ENCODE peak calls at places on chromosomes 4 and X, in ten cellular contexts. S is T follicular helper cell; T is WERI-Rb-1; K is fibroblast of the conjunctiva; P is A549; I is CD8-positive, alpha-beta T cell; V is NCI-H1436; N is astrocyte of the cerebellum; E is glomerular endothelial cell; O is neural progenitor cell. Y is an unnamed sample.

GRCh38 chr4:169626328-169627282 is 6.2 kb downstream of the CLCN3 start:
- DNase-seq in S (no peak), T (no peak), K (no peak), P (no peak), I (no peak), V (no peak), N (no peak), E (no peak), O (no peak), Y (no peak)

GRCh38 chrX:37314526-37314925 is 34.6 kb upstream of the PRRG1 start:
- DNase-seq in S (no peak), T (no peak), K (no peak), P (no peak), I (no peak), V (no peak), N (no peak), E (no peak), O (no peak), Y (no peak)

GRCh38 chr4:123696712-123697111 is 300.1 kb downstream of the SPRY1 start:
- DNase-seq in S (no peak), T (no peak), K (no peak), P (no peak), I (no peak), V (no peak), N (no peak), E (no peak), O (no peak), Y (no peak)

GRCh38 chrX:5051831-5052491 is 1176.7 kb downstream of the NLGN4X start:
- DNase-seq in S (no peak), T (no peak), K (peak), P (peak), I (no peak), V (no peak), N (peak), E (no peak), O (no peak), Y (peak)

GRCh38 chr4:3342182-3342854 is 49.5 kb downstream of the RGS12 start:
- DNase-seq in S (no peak), T (no peak), K (peak), P (peak), I (no peak), V (no peak), N (peak), E (no peak), O (no peak), Y (no peak)

GRCh38 chr4:153850525-153851280 is 61.8 kb upstream of the SFRP2 start:
- DNase-seq in S (no peak), T (peak), K (no peak), P (no peak), I (no peak), V (no peak), N (no peak), E (no peak), O (no peak), Y (no peak)

GRCh38 chr4:43987331-43987944 is 461.2 kb downstream of the KCTD8 start:
- DNase-seq in S (no peak), T (no peak), K (no peak), P (no peak), I (no peak), V (no peak), N (no peak), E (no peak), O (no peak), Y (no peak)

GRCh38 chr4:81166431-81166830 is 48.6 kb downstream of the PRKG2 start:
- DNase-seq in S (no peak), T (no peak), K (peak), P (no peak), I (no peak), V (no peak), N (peak), E (no peak), O (no peak), Y (no peak)

GRCh38 chrX:114930227-114930626 is 87.2 kb downstream of the IL13RA2 start:
- DNase-seq in S (no peak), T (no peak), K (no peak), P (no peak), I (no peak), V (no peak), N (no peak), E (no peak), O (no peak), Y (no peak)

GRCh38 chrX:150365051-150365952 is 2.2 kb downstream of the MAMLD1 start:
- DNase-seq in S (no peak), T (peak), K (peak), P (peak), I (peak), V (peak), N (no peak), E (no peak), O (peak), Y (peak)

GRCh38 chr4:8159522-8160232 is 1.1 kb upstream of the ABLIM2 start:
- DNase-seq in S (no peak), T (no peak), K (no peak), P (no peak), I (no peak), V (no peak), N (no peak), E (no peak), O (no peak), Y (no peak)

GRCh38 chr4:161714928-161715327 is 448.9 kb downstream of the FSTL5 start:
- DNase-seq in S (no peak), T (no peak), K (no peak), P (no peak), I (no peak), V (no peak), N (no peak), E (no peak), O (no peak), Y (no peak)

GRCh38 chr4:113186960-113187757 is 137.7 kb downstream of the ANK2 start:
- DNase-seq in S (no peak), T (no peak), K (no peak), P (no peak), I (no peak), V (no peak), N (no peak), E (no peak), O (no peak), Y (no peak)

GRCh38 chr4:128859887-128860774 is 50.6 kb downstream of the JADE1 start:
- DNase-seq in S (no peak), T (no peak), K (no peak), P (no peak), I (no peak), V (no peak), N (peak), E (no peak), O (peak), Y (no peak)

GRCh38 chr4:113447695-113448265 is 313.8 kb downstream of the CAMK2D start:
- DNase-seq in S (no peak), T (no peak), K (no peak), P (no peak), I (no peak), V (no peak), N (no peak), E (no peak), O (no peak), Y (no peak)

GRCh38 chrX:40945366-40945713 is 139.9 kb upstream of the USP9X start:
- DNase-seq in S (no peak), T (no peak), K (peak), P (peak), I (no peak), V (no peak), N (peak), E (no peak), O (no peak), Y (peak)

GRCh38 chr4:166913926-166914325 is 320.4 kb downstream of the SPOCK3 start:
- DNase-seq in S (no peak), T (no peak), K (no peak), P (no peak), I (no peak), V (no peak), N (no peak), E (no peak), O (no peak), Y (no peak)

GRCh38 chr4:15003441-15003890 is 1.2 kb downstream of the CPEB2 start:
- DNase-seq in S (peak), T (peak), K (no peak), P (no peak), I (no peak), V (no peak), N (no peak), E (no peak), O (peak), Y (peak)

GRCh38 chr4:1962980-1963379 is 45.8 kb downstream of the NELFA start:
- DNase-seq in S (no peak), T (no peak), K (no peak), P (no peak), I (no peak), V (no peak), N (no peak), E (no peak), O (no peak), Y (no peak)

GRCh38 chr4:152044341-152044740 is 283.5 kb upstream of the GATB start:
- DNase-seq in S (no peak), T (no peak), K (no peak), P (no peak), I (no peak), V (no peak), N (no peak), E (no peak), O (no peak), Y (no peak)

GRCh38 chr4:87251104-87251503 is 30.7 kb upstream of the KLHL8 start:
- DNase-seq in S (no peak), T (no peak), K (no peak), P (no peak), I (no peak), V (no peak), N (no peak), E (no peak), O (peak), Y (no peak)

GRCh38 chr4:6538586-6538985 is 36.4 kb upstream of the MAN2B2 start:
- DNase-seq in S (no peak), T (no peak), K (no peak), P (no peak), I (no peak), V (no peak), N (no peak), E (no peak), O (no peak), Y (no peak)

GRCh38 chr4:74111990-74112389 is 13.0 kb upstream of the CXCL2 start:
- DNase-seq in S (no peak), T (no peak), K (no peak), P (no peak), I (no peak), V (no peak), N (no peak), E (no peak), O (peak), Y (peak)

GRCh38 chr4:185529413-185529812 is 5.9 kb downstream of the PDLIM3 start:
- DNase-seq in S (no peak), T (no peak), K (no peak), P (no peak), I (no peak), V (no peak), N (no peak), E (no peak), O (no peak), Y (no peak)

GRCh38 chr4:102809190-102809589 is 18.2 kb downstream of the UBE2D3 start:
- DNase-seq in S (no peak), T (no peak), K (no peak), P (no peak), I (no peak), V (no peak), N (no peak), E (no peak), O (no peak), Y (no peak)

Y was measured in Calu3.